ENCODE peak calls at places on chromosomes 11 and 22, in four cellular contexts. H is HFFc6, R is uterus, X is fibroblast of pulmonary artery. O is an unnamed sample.

GRCh38 chr11:108923413-108923812 is 258.5 kb downstream of the DDX10 start:
- DNase-seq in H (no peak), R (no peak), X (no peak), O (no peak)

GRCh38 chr11:105968021-105968697 is 53.9 kb downstream of the MSANTD4 start:
- DNase-seq in H (no peak), R (no peak), X (peak), O (no peak)

GRCh38 chr11:94933225-94934130 is 39.9 kb downstream of the CWC15 start:
- DNase-seq in H (peak), R (peak), X (peak), O (no peak)

GRCh38 chr11:11985016-11985715 is 23.3 kb downstream of the DKK3 start:
- DNase-seq in H (peak), R (no peak), X (peak), O (no peak)

GRCh38 chr22:35021166-35021565 is 44.8 kb upstream of the ISX start:
- DNase-seq in H (no peak), R (no peak), X (no peak), O (no peak)

GRCh38 chr11:86574493-86575207 is 97.8 kb downstream of the ME3 start:
- DNase-seq in H (no peak), R (no peak), X (peak), O (no peak)

GRCh38 chr11:95145430-95146063 is 55.9 kb downstream of the ENDOD1 start:
- DNase-seq in H (no peak), R (no peak), X (no peak), O (no peak)

GRCh38 chr11:134485316-134485715 is 73.3 kb upstream of the B3GAT1 start:
- DNase-seq in H (no peak), R (no peak), X (no peak), O (no peak)

GRCh38 chr22:42979606-42980005 is 35.3 kb downstream of the PACSIN2 start:
- DNase-seq in H (no peak), R (no peak), X (no peak), O (no peak)

GRCh38 chr11:36577859-36578258 is 10.1 kb downstream of the RAG1 start:
- DNase-seq in H (peak), R (no peak), X (peak), O (no peak)

GRCh38 chr11:79090191-79090590 is 350.6 kb downstream of the TENM4 start:
- DNase-seq in H (no peak), R (no peak), X (no peak), O (no peak)

GRCh38 chr22:40289991-40290459 is 56.3 kb upstream of the ADSL start:
- DNase-seq in H (no peak), R (no peak), X (no peak), O (peak)

GRCh38 chr22:35914665-35915476 is 113.8 kb downstream of the RBFOX2 start:
- DNase-seq in H (peak), R (peak), X (peak), O (no peak)

GRCh38 chr22:25067851-25068421 is 115.4 kb downstream of the KIAA1671 start:
- DNase-seq in H (no peak), R (no peak), X (no peak), O (peak)

GRCh38 chr11:122864386-122864785 is 18.2 kb upstream of the JHY start:
- DNase-seq in H (no peak), R (no peak), X (peak), O (no peak)

GRCh38 chr11:66360406-66361073 is 11.0 kb downstream of the SLC29A2 start:
- DNase-seq in H (no peak), R (no peak), X (no peak), O (no peak)

GRCh38 chr11:106998126-106998525 is 20.1 kb downstream of the GUCY1A2 start:
- DNase-seq in H (peak), R (no peak), X (peak), O (no peak)

GRCh38 chr11:32333335-32333991 is 101.9 kb downstream of the WT1 start:
- DNase-seq in H (no peak), R (peak), X (peak), O (peak)

GRCh38 chr11:44628730-44629361 is 63.4 kb downstream of the CD82 start:
- DNase-seq in H (no peak), R (peak), X (no peak), O (no peak)

GRCh38 chr11:27331984-27332383 is 31.0 kb downstream of the CCDC34 start:
- DNase-seq in H (peak), R (no peak), X (peak), O (no peak)

GRCh38 chr22:19085233-19086043 is 36.8 kb downstream of the DGCR2 start:
- DNase-seq in H (peak), R (no peak), X (peak), O (no peak)
- TF ChIP-seq CTCF in H (peak), R (no peak), X (peak), O (peak)

DNA sequence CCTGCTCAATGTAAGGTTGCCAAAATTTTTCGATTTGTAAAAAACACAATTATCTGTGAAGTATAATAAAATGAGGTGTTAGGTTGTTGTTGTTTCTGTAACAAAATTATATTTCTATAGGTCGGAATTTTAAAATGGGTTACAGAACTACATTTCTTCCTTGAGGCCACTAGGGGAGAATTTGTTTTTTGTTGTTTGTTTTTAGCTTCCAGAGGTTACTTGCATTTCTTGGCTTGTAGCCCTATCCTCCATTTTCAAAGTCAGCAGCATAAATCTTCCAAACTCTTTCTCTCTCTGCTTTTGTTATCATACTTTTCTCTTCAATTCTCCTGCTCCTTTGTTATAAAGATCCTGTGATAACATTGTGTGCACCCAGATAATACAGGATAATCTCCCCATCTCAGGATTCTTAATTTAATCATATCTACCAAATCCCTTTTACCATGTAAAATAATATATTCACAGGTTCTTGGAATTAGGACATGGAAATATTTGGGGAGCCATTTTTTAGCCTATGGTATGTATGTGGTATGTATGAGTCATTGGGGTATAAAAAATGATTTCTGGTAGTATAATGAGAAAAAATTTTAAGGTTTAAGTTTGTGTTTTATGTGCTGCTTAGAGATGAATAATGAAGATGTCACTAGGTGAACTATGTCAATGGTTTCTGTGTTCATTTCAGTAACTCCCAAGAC is 9.4 kb upstream of the PATL1 start:
- DNase-seq in H (peak), R (no peak), X (peak), O (no peak)
- TF ChIP-seq CTCF in H (peak), R (no peak), X (peak), O (no peak)

GRCh38 chr22:29073618-29074275 is 912 bp downstream of the KREMEN1 start:
- DNase-seq in H (no peak), R (peak), X (no peak), O (no peak)
- TF ChIP-seq CTCF in H (no peak), R (no peak), X (no peak), O (no peak)

GRCh38 chr11:57081356-57081755 is 92.6 kb downstream of the OR5AK2 start:
- DNase-seq in H (no peak), R (no peak), X (no peak), O (no peak)

GRCh38 chr11:57082125-57082524 is 93.4 kb downstream of the OR5AK2 start:
- DNase-seq in H (no peak), R (no peak), X (no peak), O (no peak)

GRCh38 chr11:57083641-57084385 is 95.1 kb downstream of the OR5AK2 start:
- DNase-seq in H (no peak), R (no peak), X (no peak), O (no peak)

GRCh38 chr11:57087966-57088365 is 93.8 kb upstream of the LRRC55 start:
- DNase-seq in H (no peak), R (no peak), X (no peak), O (no peak)

DNA sequence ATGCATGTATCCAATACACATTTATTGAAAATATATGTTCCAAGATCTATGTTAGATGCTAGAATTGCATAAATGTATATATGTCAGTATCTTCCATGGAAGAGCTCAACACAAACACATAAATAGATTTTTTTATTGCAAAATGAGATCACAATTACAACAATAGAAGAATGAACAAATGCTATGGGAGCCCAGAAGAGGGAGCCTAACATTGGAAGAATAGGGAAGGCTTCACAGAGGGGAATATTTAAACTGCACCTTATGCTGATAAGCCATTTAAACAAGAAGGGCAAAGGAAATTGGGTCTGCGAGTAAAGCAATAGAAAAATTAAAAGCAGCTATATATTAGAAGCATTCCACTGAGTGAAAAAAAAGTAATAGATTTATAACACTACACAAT is 96.1 kb upstream of the LRRC55 start:
- DNase-seq in H (no peak), R (no peak), X (peak), O (no peak)
- TF ChIP-seq CTCF in H (peak), R (no peak), X (peak), O (no peak)

DNA sequence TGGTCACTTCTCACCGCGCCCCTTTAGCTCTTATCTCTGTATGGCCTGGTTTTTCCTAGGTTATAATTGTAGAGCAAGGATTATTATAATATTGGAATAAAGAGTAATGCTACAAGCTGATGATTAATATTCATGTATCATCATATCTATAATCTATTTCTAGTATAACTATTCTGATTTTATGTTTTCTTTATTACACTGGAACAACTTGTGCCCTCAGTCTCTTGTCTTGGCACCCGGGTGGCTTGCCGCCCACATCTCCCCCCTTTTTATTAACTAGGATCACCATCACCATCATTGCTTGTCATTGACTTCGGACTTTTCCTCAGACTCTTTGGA is 11.0 kb downstream of the OR52K1 start:
- DNase-seq in H (no peak), R (no peak), X (no peak), O (no peak)
- TF ChIP-seq CTCF in H (peak), R (no peak), X (no peak), O (peak)